ENCODE peak calls at places on chromosomes 1 and 21, in nine cellular contexts. T is stimulated activated CD4-positive, alpha-beta T cell treated with anti-CD3 and anti-CD28 coated beads, TNF-alpha, amount 100 ng/mL, for 1 hour; C is AG08396; Z is activated CD8-positive, alpha-beta memory T cell treated with anti-CD3 and anti-CD28 coated beads for 1 hour; X is right lobe of liver; D is Right ventricle myocardium superior; G is coronary artery; F is amniotic stem cell; O is choroid plexus epithelial cell. A is an unnamed sample.

GRCh38 chr1:83959824-83960441 is 39.0 kb downstream of the TTLL7 start:
- DNase-seq in T (no peak), C (no peak), Z (no peak), X (no peak), D (no peak), G (no peak), F (no peak), O (no peak), A (no peak)

GRCh38 chr1:40036574-40036973 is 4.0 kb upstream of the CAP1 start:
- DNase-seq in T (no peak), C (peak), Z (no peak), X (no peak), D (peak), G (peak), F (peak), O (peak), A (peak)

GRCh38 chr21:32908529-32908928 is 117.2 kb upstream of the OLIG2 start:
- DNase-seq in T (no peak), C (no peak), Z (no peak), X (no peak), D (no peak), G (no peak), F (no peak), O (no peak), A (no peak)

GRCh38 chr1:223504741-223505140 is 111.5 kb downstream of the CCDC185 start:
- DNase-seq in T (no peak), C (peak), Z (no peak), X (no peak), D (no peak), G (no peak), F (peak), O (peak), A (no peak)

GRCh38 chr1:231353086-231353485 is 15.0 kb downstream of the SPRTN start:
- DNase-seq in T (no peak), C (no peak), Z (no peak), X (no peak), D (no peak), G (no peak), F (no peak), O (no peak), A (no peak)

GRCh38 chr1:164712131-164713031 is 153.4 kb downstream of the PBX1 start:
- DNase-seq in T (no peak), C (no peak), Z (no peak), X (peak), D (peak), G (no peak), F (no peak), O (no peak), A (peak)

GRCh38 chr1:56137829-56138505 is 441.4 kb downstream of the PLPP3 start:
- DNase-seq in T (no peak), C (no peak), Z (no peak), X (no peak), D (no peak), G (no peak), F (peak), O (peak), A (no peak)

GRCh38 chr1:25055045-25055780 is 125.1 kb upstream of the RUNX3 start:
- DNase-seq in T (no peak), C (no peak), Z (no peak), X (peak), D (peak), G (no peak), F (no peak), O (no peak), A (peak)

GRCh38 chr1:112464501-112464900 is 44.3 kb upstream of the WNT2B start:
- DNase-seq in T (no peak), C (no peak), Z (no peak), X (no peak), D (no peak), G (no peak), F (no peak), O (no peak), A (no peak)

GRCh38 chr1:91730781-91731732 is 154.9 kb downstream of the TGFBR3 start:
- DNase-seq in T (no peak), C (no peak), Z (no peak), X (peak), D (peak), G (no peak), F (no peak), O (peak), A (peak)

GRCh38 chr1:212226467-212226866 is 58.7 kb upstream of the PPP2R5A start:
- DNase-seq in T (no peak), C (no peak), Z (no peak), X (no peak), D (no peak), G (no peak), F (no peak), O (no peak), A (no peak)

GRCh38 chr21:35113064-35113463 is 64.0 kb upstream of the RUNX1 start:
- DNase-seq in T (no peak), C (no peak), Z (no peak), X (no peak), D (no peak), G (no peak), F (no peak), O (peak), A (no peak)

GRCh38 chr21:45120975-45121374 is 46.6 kb downstream of the ADARB1 start:
- DNase-seq in T (no peak), C (no peak), Z (no peak), X (no peak), D (no peak), G (no peak), F (no peak), O (no peak), A (no peak)

GRCh38 chr1:154951901-154952657 is 3.8 kb downstream of the PBXIP1 start:
- DNase-seq in T (no peak), C (no peak), Z (no peak), X (no peak), D (no peak), G (no peak), F (no peak), O (no peak), A (no peak)

GRCh38 chr1:217138839-217139466 is 415.7 kb upstream of the ESRRG start:
- DNase-seq in T (no peak), C (no peak), Z (no peak), X (no peak), D (no peak), G (no peak), F (no peak), O (no peak), A (no peak)

GRCh38 chr1:34538481-34538880 is 216.4 kb upstream of the GJB5 start:
- DNase-seq in T (no peak), C (no peak), Z (no peak), X (no peak), D (no peak), G (no peak), F (no peak), O (no peak), A (no peak)

GRCh38 chr21:16945580-16945979 is 567.3 kb upstream of the CXADR start:
- DNase-seq in T (no peak), C (no peak), Z (no peak), X (peak), D (no peak), G (no peak), F (no peak), O (peak), A (no peak)

GRCh38 chr1:56491441-56491840 is 87.9 kb downstream of the PLPP3 start:
- DNase-seq in T (no peak), C (peak), Z (no peak), X (no peak), D (no peak), G (no peak), F (no peak), O (peak), A (no peak)

GRCh38 chr1:47661065-47661464 is 223.2 kb downstream of the FOXD2 start:
- DNase-seq in T (no peak), C (no peak), Z (no peak), X (no peak), D (no peak), G (peak), F (no peak), O (no peak), A (no peak)

GRCh38 chr1:37094302-37094701 is 60.0 kb upstream of the GRIK3 start:
- DNase-seq in T (no peak), C (no peak), Z (no peak), X (no peak), D (no peak), G (no peak), F (no peak), O (no peak), A (no peak)

GRCh38 chr1:28415246-28415645 is 45.7 kb downstream of the PHACTR4 start:
- DNase-seq in T (no peak), C (no peak), Z (no peak), X (no peak), D (no peak), G (no peak), F (no peak), O (no peak), A (no peak)

GRCh38 chr1:93661829-93662474 is 19.7 kb downstream of the BCAR3 start:
- DNase-seq in T (no peak), C (peak), Z (no peak), X (no peak), D (no peak), G (no peak), F (peak), O (peak), A (no peak)

GRCh38 chr1:120179420-120180348 is 3.4 kb upstream of the SEC22B start:
- DNase-seq in T (no peak), C (peak), Z (no peak), X (no peak), D (no peak), G (peak), F (peak), O (peak), A (peak)

A was measured in left cardiac atrium.